ENCODE peak calls at places on chromosomes 1 and 21, in six cellular contexts. H, D, P, J, I and G are unnamed samples.

GRCh38 chr1:2095394-2095793 is 45.2 kb downstream of the PRKCZ start:
- DNase-seq in H (no peak), I (no peak), D (no peak), J (no peak), P (no peak), G (no peak)

GRCh38 chr1:180040034-180040433 is 85.4 kb downstream of the CEP350 start:
- DNase-seq in I (no peak), H (no peak), J (no peak), P (no peak), D (no peak), G (peak)

GRCh38 chr1:175865041-175865766 is 121.8 kb upstream of the TNR start:
- DNase-seq in I (no peak), D (no peak), H (no peak), J (no peak), P (no peak), G (no peak)

GRCh38 chr1:226061793-226062557 is 541 bp upstream of the H3-3A start:
- DNase-seq in H (peak), J (peak), P (peak), D (peak), I (peak), G (peak)

GRCh38 chr1:201606581-201606980 is 67.7 kb downstream of the NAV1 start:
- DNase-seq in J (no peak), D (no peak), H (no peak), I (no peak), P (no peak), G (no peak)

GRCh38 chr1:234234199-234234598 is 139.1 kb upstream of the COA6 start:
- DNase-seq in I (no peak), D (no peak), P (no peak), H (no peak), J (no peak), G (no peak)

GRCh38 chr1:26409191-26409751 is 1.3 kb upstream of the LIN28A start:
- DNase-seq in H (no peak), J (no peak), I (no peak), D (peak), P (no peak), G (no peak)

GRCh38 chr1:223188618-223189356 is 45.7 kb upstream of the TLR5 start:
- DNase-seq in H (no peak), P (no peak), I (no peak), J (no peak), D (no peak), G (no peak)

GRCh38 chr21:25506887-25507286 is 100.4 kb downstream of the MRPL39 start:
- DNase-seq in D (no peak), H (no peak), P (no peak), J (no peak), I (no peak), G (no peak)

GRCh38 chr1:42953182-42954180 is 5.2 kb downstream of the SLC2A1 start:
- DNase-seq in H (no peak), P (no peak), I (no peak), D (no peak), J (no peak), G (no peak)

GRCh38 chr1:168312718-168313604 is 32.3 kb downstream of the TBX19 start:
- DNase-seq in I (no peak), P (no peak), D (no peak), J (no peak), H (no peak), G (no peak)

GRCh38 chr1:93815738-93816110 is 63.3 kb downstream of the DNTTIP2 start:
- DNase-seq in H (no peak), P (no peak), D (no peak), I (no peak), J (no peak), G (no peak)

GRCh38 chr1:109984190-109984455 is 442 bp upstream of the AHCYL1 start:
- DNase-seq in J (no peak), H (no peak), D (no peak), P (no peak), I (no peak), G (no peak)

GRCh38 chr21:44267655-44268142 is 6.0 kb upstream of the DNMT3L start:
- DNase-seq in P (no peak), H (no peak), D (peak), J (no peak), I (no peak), G (no peak)

GRCh38 chr1:207393610-207394009 is 60.5 kb upstream of the CR2 start:
- DNase-seq in I (no peak), H (no peak), J (no peak), P (no peak), D (no peak), G (no peak)

GRCh38 chr21:36125513-36126121 is 9.3 kb upstream of the CBR3 start:
- DNase-seq in P (peak), H (peak), J (peak), D (peak), I (no peak), G (no peak)

GRCh38 chr1:4734791-4735190 is 80.4 kb downstream of the AJAP1 start:
- DNase-seq in P (no peak), D (no peak), J (no peak), I (no peak), H (no peak), G (no peak)

GRCh38 chr1:221708076-221708571 is 33.8 kb downstream of the DUSP10 start:
- DNase-seq in H (no peak), P (no peak), J (peak), D (no peak), I (no peak), G (no peak)

GRCh38 chr1:234315588-234315987 is 57.7 kb upstream of the COA6 start:
- DNase-seq in H (no peak), J (no peak), I (no peak), P (no peak), D (no peak), G (no peak)

GRCh38 chr1:222950892-222951291 is 136.1 kb downstream of the DISP1 start:
- DNase-seq in I (no peak), H (peak), D (no peak), P (no peak), J (no peak), G (no peak)

GRCh38 chr1:195768377-195768776 is 839.9 kb downstream of the KCNT2 start:
- DNase-seq in J (no peak), H (no peak), P (no peak), I (no peak), D (no peak), G (no peak)

GRCh38 chr1:2927995-2928732 is 93.1 kb upstream of the ACTRT2 start:
- DNase-seq in H (no peak), D (no peak), J (no peak), I (no peak), P (no peak), G (no peak)

GRCh38 chr1:201309420-201309819 is 26.1 kb downstream of the PKP1 start:
- DNase-seq in J (no peak), I (peak), D (peak), H (peak), P (no peak), G (peak)

GRCh38 chr1:45381243-45381642 is 41.0 kb upstream of the MUTYH start:
- DNase-seq in D (no peak), I (no peak), H (no peak), P (no peak), J (no peak), G (no peak)